ENCODE peak calls at places on chromosomes 12 and 14, in nine cellular contexts. I is AG08396; Y is stimulated activated naive CD8-positive, alpha-beta T cell treated with anti-CD3 and anti-CD28 coated beads, Interleukin-15, Interleukin-2, amounts not matched to agents 100 U/mL and 50 U/mL, for 24 hours; U is naive thymus-derived CD8-positive, alpha-beta T cell; V is GM12864; T is nephron progenitor cell; E is amygdala; F is NCI-H1092; O is stimulated activated CD4-positive, alpha-beta T cell treated with anti-CD3 and anti-CD28 coated beads, TNF-alpha, amount 100 ng/mL, for 24 hours. A is an unnamed sample.

GRCh38 chr12:52010152-52010622 is 3.4 kb downstream of the TAMALIN start:
- DNase-seq in I (peak; percentile 89), Y (no peak), U (no peak), V (no peak), T (peak; percentile 78), E (peak; percentile 40), F (no peak), O (no peak), A (peak; percentile 24)

GRCh38 chr14:95297832-95298231 is 21.9 kb downstream of the CLMN start:
- DNase-seq in I (no peak), Y (no peak), U (no peak), V (no peak), T (no peak), E (no peak), F (no peak), O (no peak), A (no peak)

GRCh38 chr14:98952595-98953325 is 319.2 kb downstream of the BCL11B start:
- DNase-seq in I (peak; percentile 60), Y (no peak), U (no peak), V (no peak), T (no peak), E (no peak), F (no peak), O (no peak), A (no peak)

GRCh38 chr12:5026342-5026938 is 17.2 kb upstream of the KCNA5 start:
- DNase-seq in I (no peak), Y (no peak), U (no peak), V (no peak), T (no peak), E (no peak), F (no peak), O (no peak), A (no peak)

GRCh38 chr12:57165741-57166140 is 18.3 kb upstream of the LRP1-AS start:
- DNase-seq in I (no peak), Y (no peak), U (no peak), V (no peak), T (no peak), E (no peak), F (no peak), O (no peak), A (no peak)

GRCh38 chr14:101018561-101019290 is 115.2 kb upstream of the RTL1 start:
- DNase-seq in I (no peak), Y (no peak), U (no peak), V (no peak), T (no peak), E (no peak), F (no peak), O (no peak), A (no peak)

GRCh38 chr12:51320695-51321320 is 3.2 kb downstream of the BIN2 start:
- DNase-seq in I (no peak), Y (no peak), U (no peak), V (no peak), T (no peak), E (no peak), F (no peak), O (no peak), A (peak; percentile 31)

GRCh38 chr14:61284001-61284400 is 2.9 kb upstream of the TMEM30B start:
- DNase-seq in I (no peak), Y (no peak), U (no peak), V (no peak), T (no peak), E (no peak), F (no peak), O (no peak), A (no peak)

GRCh38 chr12:96194572-96194889 is 356 bp downstream of the ELK3 start:
- DNase-seq in I (no peak), Y (no peak), U (no peak), V (no peak), T (no peak), E (no peak), F (no peak), O (no peak), A (no peak)

GRCh38 chr14:100825691-100826331 is at the start of gene MEG3:
- DNase-seq in I (peak; percentile 84), Y (no peak), U (no peak), V (no peak), T (no peak), E (no peak), F (no peak), O (no peak), A (no peak)

GRCh38 chr12:57755454-57756372 is 810 bp downstream of the MARCHF9 start:
- DNase-seq in I (no peak), Y (peak; percentile 45), U (peak; percentile 41), V (no peak), T (peak; percentile 49), E (no peak), F (no peak), O (no peak), A (peak; percentile 59)